ENCODE peak calls at places on chromosomes 4 and X, in ten cellular contexts. M is GM12878, L is heart left ventricle, K is upper lobe of left lung, P is uterus, N is transverse colon, Y is ovary, A is A549, H is tibial nerve, W is adrenal gland. G is an unnamed sample.

GRCh38 chrX:68997911-68998310 is 167.3 kb downstream of the PJA1 start:
- DNase-seq in M (no peak), L (peak), K (no peak), P (peak), N (peak), Y (peak), A (no peak), H (no peak), W (peak), G (no peak)

GRCh38 chr4:77126844-77127614 is 30.0 kb upstream of the CCNG2 start:
- DNase-seq in M (no peak), L (no peak), K (no peak), P (no peak), N (no peak), Y (no peak), A (no peak), H (no peak), W (no peak), G (no peak)

GRCh38 chr4:150256841-150257273 is 178.6 kb downstream of the DCLK2 start:
- DNase-seq in M (no peak), L (no peak), K (peak), P (no peak), N (peak), Y (no peak), A (no peak), H (no peak), W (no peak), G (peak)

GRCh38 chr4:90000995-90001394 is 106.3 kb downstream of the MMRN1 start:
- DNase-seq in M (no peak), L (no peak), K (no peak), P (no peak), N (no peak), Y (no peak), A (no peak), H (no peak), W (no peak), G (no peak)

GRCh38 chr4:48341776-48342558 is 638 bp downstream of the SLAIN2 start:
- DNase-seq in M (no peak), L (peak), K (peak), P (peak), N (peak), Y (peak), A (no peak), H (peak), W (peak), G (peak)

GRCh38 chrX:48683411-48683982 is at the start of gene WAS:
- DNase-seq in M (peak), L (no peak), K (no peak), P (no peak), N (peak), Y (no peak), A (no peak), H (no peak), W (no peak), G (no peak)

GRCh38 chrX:24229400-24229879 is 79.9 kb downstream of the ZFX start:
- DNase-seq in M (no peak), L (no peak), K (no peak), P (no peak), N (no peak), Y (no peak), A (no peak), H (no peak), W (no peak), G (no peak)

GRCh38 chrX:46257451-46257879 is 287.8 kb downstream of the ZNF674 start:
- DNase-seq in M (no peak), L (no peak), K (no peak), P (no peak), N (no peak), Y (no peak), A (no peak), H (no peak), W (no peak), G (no peak)

GRCh38 chr4:150501019-150501727 is 80.8 kb upstream of the MAB21L2 start:
- DNase-seq in M (no peak), L (no peak), K (no peak), P (no peak), N (no peak), Y (no peak), A (peak), H (no peak), W (no peak), G (no peak)

GRCh38 chr4:151700566-151701316 is 60.1 kb downstream of the GATB start:
- DNase-seq in M (no peak), L (no peak), K (no peak), P (no peak), N (no peak), Y (no peak), A (no peak), H (no peak), W (no peak), G (no peak)

GRCh38 chrX:115232933-115233496 is 881 bp downstream of the LRCH2 start:
- DNase-seq in M (no peak), L (no peak), K (no peak), P (no peak), N (no peak), Y (no peak), A (no peak), H (no peak), W (no peak), G (no peak)
- H3K4me3 ChIP-seq in M (no peak), L (peak), K (peak), P (peak), N (peak), Y (peak), A (peak), H (peak), W (no peak), G (peak)

GRCh38 chr4:23297327-23297726 is 592.5 kb downstream of the PPARGC1A start:
- DNase-seq in M (no peak), L (no peak), K (no peak), P (no peak), N (no peak), Y (no peak), A (no peak), H (no peak), W (no peak), G (no peak)
- H3K27ac ChIP-seq in M (no peak), L (no peak), K (no peak), P (no peak), N (no peak), Y (no peak), A (no peak), H (no peak), W (no peak), G (no peak)

GRCh38 chr4:663438-664428 is 10.3 kb downstream of the ATP5ME start:
- DNase-seq in M (no peak), L (peak), K (peak), P (no peak), N (peak), Y (peak), A (no peak), H (no peak), W (peak), G (peak)
- TF ChIP-seq POLR2A in M (peak), L (no peak), K (no peak), P (no peak), N (no peak), Y (no peak), A (no peak), H (no peak), W (no peak), G (no peak)

GRCh38 chr4:124958812-124959211 is 246.3 kb upstream of the ANKRD50 start:
- DNase-seq in M (no peak), L (no peak), K (no peak), P (no peak), N (no peak), Y (no peak), A (no peak), H (no peak), W (no peak), G (no peak)

GRCh38 chr4:124965492-124965891 is 253.0 kb upstream of the ANKRD50 start:
- DNase-seq in M (no peak), L (no peak), K (no peak), P (no peak), N (no peak), Y (no peak), A (no peak), H (no peak), W (no peak), G (no peak)

GRCh38 chr4:124964251-124964650 is 251.7 kb upstream of the ANKRD50 start:
- DNase-seq in M (no peak), L (no peak), K (no peak), P (no peak), N (no peak), Y (no peak), A (no peak), H (no peak), W (no peak), G (no peak)

GRCh38 chr4:124955476-124955875 is 242.9 kb upstream of the ANKRD50 start:
- DNase-seq in M (no peak), L (no peak), K (no peak), P (no peak), N (no peak), Y (no peak), A (no peak), H (no peak), W (no peak), G (no peak)

GRCh38 chr4:124961138-124961750 is 248.7 kb upstream of the ANKRD50 start:
- DNase-seq in M (no peak), L (no peak), K (no peak), P (no peak), N (no peak), Y (no peak), A (no peak), H (no peak), W (no peak), G (no peak)
- H3K4me3 ChIP-seq in M (no peak), L (no peak), K (no peak), P (no peak), N (no peak), Y (no peak), A (no peak), H (no peak), W (no peak), G (no peak)

GRCh38 chrX:72120798-72121197 is 10.9 kb downstream of the RTL5 start:
- DNase-seq in M (no peak), L (no peak), K (no peak), P (no peak), N (no peak), Y (no peak), A (no peak), H (no peak), W (no peak), G (no peak)
- H3K27ac ChIP-seq in M (no peak), L (peak), K (peak), P (peak), N (peak), Y (no peak), A (no peak), H (no peak), W (no peak), G (peak)

GRCh38 chrX:103063918-103064434 is at the start of gene BEX1:
- DNase-seq in M (no peak), L (peak), K (peak), P (peak), N (peak), Y (peak), A (no peak), H (no peak), W (peak), G (peak)
- TF ChIP-seq POLR2A in M (no peak), L (no peak), K (no peak), P (peak), N (no peak), Y (peak), A (no peak), H (no peak), W (peak), G (no peak)

GRCh38 chr4:101793397-101793796 is 2.9 kb downstream of the BANK1 start:
- DNase-seq in M (no peak), L (no peak), K (no peak), P (no peak), N (no peak), Y (no peak), A (no peak), H (no peak), W (no peak), G (no peak)
- H3K4me3 ChIP-seq in M (no peak), L (no peak), K (no peak), P (no peak), N (no peak), Y (no peak), A (no peak), H (no peak), W (no peak), G (no peak)

GRCh38 chrX:134936542-134936941 is 54.2 kb upstream of the SMIM10 start:
- DNase-seq in M (no peak), L (no peak), K (no peak), P (no peak), N (no peak), Y (no peak), A (peak), H (no peak), W (no peak), G (no peak)

GRCh38 chrX:134932528-134933217 is 58.1 kb upstream of the SMIM10 start:
- DNase-seq in M (no peak), L (no peak), K (no peak), P (no peak), N (no peak), Y (no peak), A (no peak), H (no peak), W (no peak), G (no peak)

GRCh38 chrX:134933248-134933647 is 57.5 kb upstream of the SMIM10 start:
- DNase-seq in M (no peak), L (peak), K (no peak), P (no peak), N (no peak), Y (no peak), A (no peak), H (no peak), W (no peak), G (no peak)

GRCh38 chrX:134933911-134934310 is 56.9 kb upstream of the SMIM10 start:
- DNase-seq in M (no peak), L (peak), K (no peak), P (no peak), N (no peak), Y (no peak), A (no peak), H (no peak), W (no peak), G (no peak)

GRCh38 chrX:134935286-134935685 is 55.5 kb upstream of the SMIM10 start:
- DNase-seq in M (no peak), L (no peak), K (no peak), P (no peak), N (no peak), Y (no peak), A (no peak), H (no peak), W (no peak), G (no peak)
- H3K27ac ChIP-seq in M (no peak), L (no peak), K (no peak), P (peak), N (no peak), Y (no peak), A (no peak), H (no peak), W (no peak), G (no peak)

DNA sequence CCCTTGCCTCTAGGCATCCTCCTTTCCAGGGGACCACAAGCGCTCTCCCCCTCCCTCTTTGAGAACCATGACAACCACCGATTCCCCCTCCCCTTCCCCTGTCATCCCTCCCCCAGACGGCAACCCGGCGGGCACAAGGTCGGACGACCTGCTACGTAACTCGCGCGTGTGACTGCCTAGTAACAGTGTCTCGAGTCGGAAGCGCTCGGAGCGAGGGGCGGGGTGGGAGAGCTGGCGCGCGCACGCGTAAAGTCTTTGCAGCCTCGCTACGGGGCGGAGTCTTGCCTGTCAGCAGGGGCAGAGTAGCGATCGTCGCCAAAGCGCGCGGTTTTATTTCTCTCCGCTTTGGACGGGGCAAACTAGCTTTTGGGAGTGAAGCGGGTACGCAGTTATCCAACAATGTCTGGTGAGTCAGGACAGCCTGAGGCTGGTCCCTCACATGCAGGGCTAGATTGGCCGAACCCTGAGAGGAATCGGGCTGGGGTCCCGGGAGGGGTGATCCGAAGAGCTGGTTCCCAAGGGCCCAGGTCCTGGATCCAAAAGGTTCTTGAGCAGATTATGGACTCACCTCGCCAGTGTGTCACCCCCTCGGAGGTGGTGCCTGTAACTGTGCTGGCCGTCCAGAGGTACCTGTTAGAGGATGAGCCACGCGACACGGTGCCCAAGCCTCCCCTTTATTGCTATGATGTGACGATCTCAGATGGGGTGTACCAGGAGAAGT is at the start of gene RADX:
- DNase-seq in M (peak), L (peak), K (peak), P (peak), N (peak), Y (peak), A (peak), H (peak), W (peak), G (peak)
- TF ChIP-seq POLR2A in M (peak), L (no peak), K (no peak), P (peak), N (peak), Y (peak), A (no peak), H (peak), W (no peak), G (peak)